ENCODE peak calls at places on chromosomes 4 and X, in nine cellular contexts. S is heart right ventricle; Y is GM03348; T is H4; U is stimulated activated CD4-positive, alpha-beta T cell treated with anti-CD3 and anti-CD28 coated beads, Interleukin-4, amount 100 ng/mL, for 4 hours; W is ACHN; H is osteocyte; R is cardiac fibroblast; Z is naive thymus-derived CD8-positive, alpha-beta T cell. B is an unnamed sample.

GRCh38 chrX:123138473-123138872 is 45.6 kb upstream of the GRIA3 start:
- DNase-seq in W (no peak), U (no peak), Z (no peak), Y (peak), T (no peak), H (no peak), S (no peak), R (peak), B (no peak)

GRCh38 chr4:145716200-145716599 is 36.3 kb downstream of the C4orf51 start:
- DNase-seq in R (peak), W (no peak), Y (peak), S (no peak), Z (no peak), T (no peak), U (no peak), H (no peak), B (no peak)

GRCh38 chr4:139560396-139561084 is 4.5 kb upstream of the SETD7 start:
- DNase-seq in R (peak), U (no peak), H (no peak), W (no peak), S (no peak), T (no peak), Z (no peak), Y (no peak), B (no peak)

GRCh38 chr4:13627185-13627605 is 330 bp downstream of the BOD1L1 start:
- DNase-seq in Z (no peak), Y (no peak), S (peak), T (no peak), R (no peak), H (no peak), W (peak), U (no peak), B (peak)

GRCh38 chr4:108926058-108926457 is 163.2 kb upstream of the ETNPPL start:
- DNase-seq in H (no peak), S (no peak), W (no peak), U (no peak), Y (no peak), R (peak), Z (no peak), T (no peak), B (no peak)

GRCh38 chrX:23902419-23902818 is 5.3 kb downstream of the APOO start:
- DNase-seq in Z (no peak), H (no peak), W (peak), S (no peak), U (no peak), R (peak), Y (peak), T (peak), B (no peak)

GRCh38 chr4:113766882-113767281 is 5.3 kb upstream of the CAMK2D start:
- DNase-seq in Z (no peak), H (no peak), U (no peak), T (no peak), S (no peak), Y (no peak), W (no peak), R (no peak), B (no peak)

GRCh38 chrX:15761564-15762191 is 23.6 kb downstream of the CA5B start:
- DNase-seq in T (peak), S (no peak), W (peak), Z (peak), Y (peak), R (peak), U (no peak), H (peak), B (peak)

GRCh38 chrX:133254666-133255065 is 36.5 kb upstream of the TFDP3 start:
- DNase-seq in R (no peak), W (no peak), Z (no peak), H (no peak), T (peak), U (no peak), Y (peak), S (no peak), B (no peak)

GRCh38 chrX:9758239-9758638 is 7.4 kb downstream of the GPR143 start:
- DNase-seq in U (no peak), Y (no peak), R (no peak), H (no peak), S (no peak), W (no peak), T (no peak), Z (no peak), B (no peak)

GRCh38 chr4:114659386-114660008 is 60.9 kb downstream of the UGT8 start:
- DNase-seq in Y (peak), S (no peak), W (peak), R (peak), T (peak), U (no peak), Z (peak), H (no peak), B (peak)

GRCh38 chr4:3321295-3321889 is 28.6 kb downstream of the RGS12 start:
- DNase-seq in U (no peak), H (peak), Z (no peak), Y (peak), R (no peak), S (peak), W (no peak), T (no peak), B (no peak)

GRCh38 chr4:37243061-37243460 is 1.5 kb upstream of the NWD2 start:
- DNase-seq in R (no peak), S (no peak), T (no peak), H (no peak), Y (no peak), Z (no peak), W (no peak), U (no peak), B (no peak)

GRCh38 chrX:132958086-132958703 is at the start of gene HS6ST2:
- DNase-seq in H (no peak), U (no peak), T (no peak), R (no peak), S (peak), W (no peak), Z (no peak), Y (no peak), B (no peak)

GRCh38 chr4:106002979-106003378 is 107.7 kb downstream of the NPNT start:
- DNase-seq in U (no peak), T (no peak), R (no peak), Z (no peak), S (no peak), W (peak), Y (no peak), H (no peak), B (no peak)

GRCh38 chrX:84046403-84046984 is 141.5 kb downstream of the RPS6KA6 start:
- DNase-seq in S (no peak), H (no peak), W (peak), Z (no peak), T (peak), Y (peak), R (peak), U (no peak), B (peak)

GRCh38 chr4:156983366-156983765 is 11.8 kb upstream of the PDGFC start:
- DNase-seq in U (no peak), W (peak), T (no peak), S (no peak), H (no peak), R (peak), Y (peak), Z (no peak), B (no peak)

GRCh38 chr4:22720091-22720490 is 27.4 kb downstream of the GBA3 start:
- DNase-seq in H (no peak), T (peak), S (no peak), Z (no peak), U (no peak), W (no peak), R (no peak), Y (no peak), B (no peak)

GRCh38 chr4:141131738-141132688 is 1.3 kb downstream of the RNF150 start:
- DNase-seq in R (peak), U (no peak), S (peak), Y (peak), H (no peak), W (no peak), Z (no peak), T (no peak), B (no peak)

B was measured in foreskin melanocyte.